ENCODE peak calls at places on chromosomes 11 and 22, in five cellular contexts. R, U, G, O and T are unnamed samples.

GRCh38 chr11:78683774-78684173 is 109.1 kb upstream of the NARS2 start:
- DNase-seq in O (no peak), R (no peak), G (no peak), U (no peak), T (no peak)

GRCh38 chr11:1604181-1604580 is 4.1 kb downstream of the KRTAP5-3 start:
- DNase-seq in O (no peak), U (no peak), G (no peak), R (no peak), T (no peak)

GRCh38 chr11:128462802-128463385 is 124.5 kb downstream of the ETS1 start:
- DNase-seq in G (no peak), O (no peak), R (no peak), U (no peak), T (no peak)

GRCh38 chr11:99911116-99911515 is 776.0 kb upstream of the ARHGAP42 start:
- DNase-seq in O (no peak), U (no peak), R (no peak), G (no peak), T (no peak)

GRCh38 chr22:29617922-29618629 is 14.6 kb downstream of the NF2 start:
- DNase-seq in U (peak; percentile 81), G (peak; percentile 37), R (no peak), O (no peak), T (peak; percentile 29)

GRCh38 chr11:118834428-118835028 is 43.6 kb upstream of the DDX6 start:
- DNase-seq in O (no peak), U (no peak), R (no peak), G (peak; percentile 50), T (peak; percentile 32)

GRCh38 chr22:20446383-20446970 is 8.9 kb upstream of the SCARF2 start:
- DNase-seq in O (no peak), R (no peak), G (no peak), U (no peak), T (no peak)

GRCh38 chr11:122983438-122984185 is 2.0 kb upstream of the BSX start:
- DNase-seq in G (no peak), U (no peak), R (no peak), O (no peak), T (no peak)

GRCh38 chr11:92939305-92939704 is 30.1 kb upstream of the MTNR1B start:
- DNase-seq in G (no peak), O (no peak), R (no peak), U (no peak), T (no peak)

GRCh38 chr11:134519788-134520187 is 107.7 kb upstream of the B3GAT1 start:
- DNase-seq in G (no peak), U (no peak), O (no peak), R (no peak), T (no peak)

GRCh38 chr11:114416441-114416928 is 16.0 kb downstream of the RBM7 start:
- DNase-seq in R (no peak), G (no peak), O (no peak), U (peak; percentile 93), T (no peak)

GRCh38 chr11:6249822-6250555 is 9.6 kb upstream of the CCKBR start:
- DNase-seq in G (no peak), O (no peak), R (no peak), U (peak; percentile 89), T (no peak)

GRCh38 chr11:126992065-126992803 is 8.3 kb downstream of the KIRREL3 start:
- DNase-seq in U (peak; percentile 46), G (no peak), R (no peak), O (no peak), T (no peak)

GRCh38 chr11:78230161-78230877 is 41.6 kb downstream of the USP35 start:
- DNase-seq in O (no peak), U (peak; percentile 58), G (no peak), R (no peak), T (no peak)

DNA sequence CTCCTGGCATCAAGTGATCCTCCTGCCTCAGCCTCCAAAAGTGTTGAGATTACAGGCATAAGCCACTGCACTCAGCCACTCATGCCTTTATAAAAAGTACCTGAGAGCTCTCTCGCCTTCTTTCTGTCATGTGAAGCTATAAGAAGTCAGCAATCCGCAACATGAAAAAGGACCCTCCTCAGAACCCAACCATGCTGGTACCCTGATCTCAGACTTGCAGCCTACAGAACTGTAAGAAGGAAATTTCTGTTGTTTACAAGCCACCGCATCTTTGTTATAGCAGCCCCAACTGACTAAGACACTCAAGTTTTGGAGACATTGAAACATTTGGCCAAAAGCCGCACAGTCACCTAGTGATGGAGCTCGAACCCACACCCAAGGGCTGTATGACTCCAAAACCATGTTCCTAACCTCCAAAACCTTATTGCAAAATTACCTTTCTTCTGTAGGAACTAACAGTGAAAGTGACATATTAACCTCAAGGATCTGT is 8.9 kb downstream of the PACSIN2 start:
- DNase-seq in O (no peak), R (no peak), U (no peak), G (no peak), T (no peak)
- TF ChIP-seq CTCF in O (no peak), R (no peak), U (no peak), G (no peak), T (no peak)

GRCh38 chr11:36041988-36042606 is 98.2 kb downstream of the LDLRAD3 start:
- DNase-seq in U (peak; percentile 20), G (peak; percentile 5), R (no peak), O (no peak), T (peak; percentile 23)
- TF ChIP-seq CTCF in U (peak; percentile 56), G (peak; percentile 44), R (peak; percentile 47), O (peak; percentile 36), T (peak; percentile 53)

GRCh38 chr11:33187851-33188722 is 26.8 kb upstream of the CSTF3 start:
- DNase-seq in R (no peak), O (no peak), G (no peak), U (no peak), T (no peak)

GRCh38 chr11:33191456-33191855 is 30.2 kb upstream of the CSTF3 start:
- DNase-seq in R (no peak), G (no peak), U (no peak), O (no peak), T (no peak)

GRCh38 chr11:33182246-33182878 is 21.1 kb upstream of the CSTF3 start:
- DNase-seq in O (no peak), U (no peak), R (no peak), G (no peak), T (no peak)

DNA sequence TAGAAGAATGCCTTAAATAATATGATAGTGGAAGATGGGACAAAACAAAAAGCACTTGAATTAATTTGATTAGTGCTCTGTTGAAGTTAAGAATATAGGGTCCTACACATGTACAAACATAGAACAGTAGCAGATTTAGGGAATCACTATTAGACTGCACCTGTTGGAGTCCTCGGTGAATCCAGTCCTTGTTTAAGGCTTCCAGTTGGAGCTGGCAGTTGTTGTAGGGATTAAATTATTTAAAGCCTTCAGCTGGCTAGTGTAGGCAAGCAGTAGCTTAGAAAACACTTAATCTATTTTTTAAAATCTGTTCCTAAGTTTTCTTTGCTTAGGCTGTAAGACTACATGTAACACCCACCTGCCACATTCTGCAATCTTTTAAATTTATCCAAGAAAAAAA is 24.5 kb upstream of the CSTF3 start:
- DNase-seq in O (no peak), U (no peak), R (no peak), G (no peak), T (no peak)
- TF ChIP-seq CTCF in O (no peak), U (no peak), R (no peak), G (no peak), T (no peak)

GRCh38 chr11:64148917-64149617 is 16.8 kb downstream of the MACROD1 start:
- DNase-seq in O (no peak), R (no peak), U (no peak), G (no peak), T (no peak)
- TF ChIP-seq CTCF in O (peak; percentile 13), R (no peak), U (no peak), G (no peak), T (no peak)